ENCODE peak calls at places on chromosomes 11 and 22, in five cellular contexts. One of them, this sample, is unnamed.

GRCh38 chr11:67354314-67355022 is 1.1 kb upstream of the POLD4 start:
- DNase-seq in activated naive CD4-positive, alpha-beta T cell treated with Interleukin-2 at 50 U/mL for 16 hours: no peak
- DNase-seq in stimulated activated naive B cell treated with anti-CD40 and anti-IgM and Interleukin-4, amounts not matched to agents 10 μg/mL and 1 μg/mL and 100 μg/mL, for 72 hours: no peak
- DNase-seq in astrocyte: peak; percentile 94
- DNase-seq in pons: no peak
- DNase-seq in this sample: peak; percentile 22

GRCh38 chr11:3130269-3131071 is 34.6 kb downstream of the OSBPL5 start:
- DNase-seq in astrocyte: no peak
- DNase-seq in activated naive CD4-positive, alpha-beta T cell treated with Interleukin-2 at 50 U/mL for 16 hours: no peak
- DNase-seq in pons: peak; percentile 11
- DNase-seq in stimulated activated naive B cell treated with anti-CD40 and anti-IgM and Interleukin-4, amounts not matched to agents 10 μg/mL and 1 μg/mL and 100 μg/mL, for 72 hours: no peak
- DNase-seq in this sample: no peak

GRCh38 chr22:36197065-36197440 is 4.6 kb downstream of the APOL4 start:
- DNase-seq in stimulated activated naive B cell treated with anti-CD40 and anti-IgM and Interleukin-4, amounts not matched to agents 10 μg/mL and 1 μg/mL and 100 μg/mL, for 72 hours: no peak
- DNase-seq in activated naive CD4-positive, alpha-beta T cell treated with Interleukin-2 at 50 U/mL for 16 hours: no peak
- DNase-seq in pons: peak; percentile 49
- DNase-seq in astrocyte: peak; percentile 42
- DNase-seq in this sample: no peak

GRCh38 chr11:129222158-129222557 is 30.0 kb upstream of the ARHGAP32 start:
- DNase-seq in astrocyte: no peak
- DNase-seq in activated naive CD4-positive, alpha-beta T cell treated with Interleukin-2 at 50 U/mL for 16 hours: no peak
- DNase-seq in pons: no peak
- DNase-seq in stimulated activated naive B cell treated with anti-CD40 and anti-IgM and Interleukin-4, amounts not matched to agents 10 μg/mL and 1 μg/mL and 100 μg/mL, for 72 hours: no peak
- DNase-seq in this sample: no peak

GRCh38 chr22:50665738-50666137 is 6.9 kb upstream of the SHANK3 start:
- DNase-seq in activated naive CD4-positive, alpha-beta T cell treated with Interleukin-2 at 50 U/mL for 16 hours: no peak
- DNase-seq in pons: no peak
- DNase-seq in astrocyte: no peak
- DNase-seq in stimulated activated naive B cell treated with anti-CD40 and anti-IgM and Interleukin-4, amounts not matched to agents 10 μg/mL and 1 μg/mL and 100 μg/mL, for 72 hours: no peak
- DNase-seq in this sample: peak; percentile 41

GRCh38 chr11:69166186-69167115 is 10.7 kb downstream of the SMIM38 start:
- DNase-seq in stimulated activated naive B cell treated with anti-CD40 and anti-IgM and Interleukin-4, amounts not matched to agents 10 μg/mL and 1 μg/mL and 100 μg/mL, for 72 hours: peak; percentile 71
- DNase-seq in activated naive CD4-positive, alpha-beta T cell treated with Interleukin-2 at 50 U/mL for 16 hours: peak; percentile 41
- DNase-seq in pons: peak; percentile 33
- DNase-seq in astrocyte: peak; percentile 83
- DNase-seq in this sample: peak; percentile 89

GRCh38 chr22:48237466-48237865 is 1475.0 kb downstream of the TBC1D22A start:
- DNase-seq in astrocyte: no peak
- DNase-seq in pons: no peak
- DNase-seq in stimulated activated naive B cell treated with anti-CD40 and anti-IgM and Interleukin-4, amounts not matched to agents 10 μg/mL and 1 μg/mL and 100 μg/mL, for 72 hours: no peak
- DNase-seq in activated naive CD4-positive, alpha-beta T cell treated with Interleukin-2 at 50 U/mL for 16 hours: no peak
- DNase-seq in this sample: no peak

GRCh38 chr11:1336836-1337646 is 27.6 kb upstream of the TOLLIP start:
- DNase-seq in pons: no peak
- DNase-seq in stimulated activated naive B cell treated with anti-CD40 and anti-IgM and Interleukin-4, amounts not matched to agents 10 μg/mL and 1 μg/mL and 100 μg/mL, for 72 hours: no peak
- DNase-seq in astrocyte: no peak
- DNase-seq in activated naive CD4-positive, alpha-beta T cell treated with Interleukin-2 at 50 U/mL for 16 hours: peak; percentile 51
- DNase-seq in this sample: peak; percentile 68

GRCh38 chr11:25615076-25615475 is 716.9 kb upstream of the ANO3 start:
- DNase-seq in astrocyte: no peak
- DNase-seq in activated naive CD4-positive, alpha-beta T cell treated with Interleukin-2 at 50 U/mL for 16 hours: no peak
- DNase-seq in pons: no peak
- DNase-seq in stimulated activated naive B cell treated with anti-CD40 and anti-IgM and Interleukin-4, amounts not matched to agents 10 μg/mL and 1 μg/mL and 100 μg/mL, for 72 hours: no peak
- DNase-seq in this sample: no peak

GRCh38 chr22:45493286-45493771 is 9.4 kb upstream of the FBLN1 start:
- DNase-seq in stimulated activated naive B cell treated with anti-CD40 and anti-IgM and Interleukin-4, amounts not matched to agents 10 μg/mL and 1 μg/mL and 100 μg/mL, for 72 hours: no peak
- DNase-seq in activated naive CD4-positive, alpha-beta T cell treated with Interleukin-2 at 50 U/mL for 16 hours: no peak
- DNase-seq in pons: no peak
- DNase-seq in astrocyte: peak; percentile 58
- DNase-seq in this sample: no peak

GRCh38 chr11:116829525-116830183 is at the start of gene APOC3:
- DNase-seq in activated naive CD4-positive, alpha-beta T cell treated with Interleukin-2 at 50 U/mL for 16 hours: no peak
- DNase-seq in astrocyte: no peak
- DNase-seq in pons: no peak
- DNase-seq in stimulated activated naive B cell treated with anti-CD40 and anti-IgM and Interleukin-4, amounts not matched to agents 10 μg/mL and 1 μg/mL and 100 μg/mL, for 72 hours: no peak
- DNase-seq in this sample: no peak

GRCh38 chr22:37021710-37022482 is 2.4 kb downstream of the MPST start:
- DNase-seq in activated naive CD4-positive, alpha-beta T cell treated with Interleukin-2 at 50 U/mL for 16 hours: peak; percentile 59
- DNase-seq in astrocyte: no peak
- DNase-seq in pons: peak; percentile 57
- DNase-seq in stimulated activated naive B cell treated with anti-CD40 and anti-IgM and Interleukin-4, amounts not matched to agents 10 μg/mL and 1 μg/mL and 100 μg/mL, for 72 hours: peak; percentile 24
- DNase-seq in this sample: peak; percentile 88

GRCh38 chr22:19680287-19680881 is 33.9 kb upstream of the SEPTIN5 start:
- DNase-seq in astrocyte: no peak
- DNase-seq in activated naive CD4-positive, alpha-beta T cell treated with Interleukin-2 at 50 U/mL for 16 hours: no peak
- DNase-seq in stimulated activated naive B cell treated with anti-CD40 and anti-IgM and Interleukin-4, amounts not matched to agents 10 μg/mL and 1 μg/mL and 100 μg/mL, for 72 hours: no peak
- DNase-seq in pons: no peak
- DNase-seq in this sample: no peak

GRCh38 chr11:35761887-35762286 is 99.3 kb downstream of the TRIM44 start:
- DNase-seq in pons: peak; percentile 38
- DNase-seq in activated naive CD4-positive, alpha-beta T cell treated with Interleukin-2 at 50 U/mL for 16 hours: no peak
- DNase-seq in astrocyte: no peak
- DNase-seq in stimulated activated naive B cell treated with anti-CD40 and anti-IgM and Interleukin-4, amounts not matched to agents 10 μg/mL and 1 μg/mL and 100 μg/mL, for 72 hours: no peak
- DNase-seq in this sample: no peak

GRCh38 chr11:88208742-88209141 is 33.5 kb upstream of the RAB38 start:
- DNase-seq in activated naive CD4-positive, alpha-beta T cell treated with Interleukin-2 at 50 U/mL for 16 hours: no peak
- DNase-seq in pons: peak; percentile 7
- DNase-seq in stimulated activated naive B cell treated with anti-CD40 and anti-IgM and Interleukin-4, amounts not matched to agents 10 μg/mL and 1 μg/mL and 100 μg/mL, for 72 hours: no peak
- DNase-seq in astrocyte: no peak
- DNase-seq in this sample: no peak

GRCh38 chr11:87398913-87399312 is 361.2 kb downstream of the TMEM135 start:
- DNase-seq in astrocyte: no peak
- DNase-seq in stimulated activated naive B cell treated with anti-CD40 and anti-IgM and Interleukin-4, amounts not matched to agents 10 μg/mL and 1 μg/mL and 100 μg/mL, for 72 hours: no peak
- DNase-seq in activated naive CD4-positive, alpha-beta T cell treated with Interleukin-2 at 50 U/mL for 16 hours: no peak
- DNase-seq in pons: no peak
- DNase-seq in this sample: no peak

GRCh38 chr22:45224988-45225731 is 15.5 kb downstream of the KIAA0930 start:
- DNase-seq in activated naive CD4-positive, alpha-beta T cell treated with Interleukin-2 at 50 U/mL for 16 hours: no peak
- DNase-seq in stimulated activated naive B cell treated with anti-CD40 and anti-IgM and Interleukin-4, amounts not matched to agents 10 μg/mL and 1 μg/mL and 100 μg/mL, for 72 hours: no peak
- DNase-seq in astrocyte: no peak
- DNase-seq in pons: peak; percentile 99
- DNase-seq in this sample: no peak

GRCh38 chr11:16874275-16874975 is 136.0 kb downstream of the C11orf58 start:
- DNase-seq in astrocyte: no peak
- DNase-seq in activated naive CD4-positive, alpha-beta T cell treated with Interleukin-2 at 50 U/mL for 16 hours: no peak
- DNase-seq in stimulated activated naive B cell treated with anti-CD40 and anti-IgM and Interleukin-4, amounts not matched to agents 10 μg/mL and 1 μg/mL and 100 μg/mL, for 72 hours: no peak
- DNase-seq in pons: no peak
- DNase-seq in this sample: no peak

GRCh38 chr11:57332694-57333440 is 2.8 kb downstream of the SSRP1 start:
- DNase-seq in pons: no peak
- DNase-seq in astrocyte: no peak
- DNase-seq in stimulated activated naive B cell treated with anti-CD40 and anti-IgM and Interleukin-4, amounts not matched to agents 10 μg/mL and 1 μg/mL and 100 μg/mL, for 72 hours: no peak
- DNase-seq in activated naive CD4-positive, alpha-beta T cell treated with Interleukin-2 at 50 U/mL for 16 hours: no peak
- DNase-seq in this sample: no peak

GRCh38 chr11:91305402-91305801 is 919.2 kb upstream of the FAT3 start:
- DNase-seq in astrocyte: no peak
- DNase-seq in pons: no peak
- DNase-seq in activated naive CD4-positive, alpha-beta T cell treated with Interleukin-2 at 50 U/mL for 16 hours: no peak
- DNase-seq in stimulated activated naive B cell treated with anti-CD40 and anti-IgM and Interleukin-4, amounts not matched to agents 10 μg/mL and 1 μg/mL and 100 μg/mL, for 72 hours: no peak
- DNase-seq in this sample: no peak

This sample was measured in GM20000.